ENCODE peak calls at places on chromosome 17, in four cellular contexts. One of them, this sample, is unnamed.
A peak's percentile ranks its signal among the peaks of the same experiment; 100 is the strongest.

GRCh38 chr17:5249615-5250014 is 15.0 kb upstream of the SCIMP start:
- DNase-seq in astrocyte: peak; percentile 72
- DNase-seq in GM23338: peak; percentile 81
- DNase-seq in IMR-90: peak; percentile 78
- DNase-seq in this sample: peak; percentile 84

GRCh38 chr17:44557653-44558285 is 485 bp downstream of the FZD2 start:
- DNase-seq in astrocyte: peak; percentile 69
- DNase-seq in GM23338: peak; percentile 64
- DNase-seq in IMR-90: peak; percentile 72
- DNase-seq in this sample: peak; percentile 66

GRCh38 chr17:37225458-37225857 is 150.3 kb upstream of the C17orf78 start:
- DNase-seq in astrocyte: no peak
- DNase-seq in GM23338: peak; percentile 33
- DNase-seq in IMR-90: no peak
- DNase-seq in this sample: no peak

GRCh38 chr17:80986046-80986445 is 5.6 kb upstream of the CHMP6 start:
- DNase-seq in astrocyte: no peak
- DNase-seq in GM23338: no peak
- DNase-seq in IMR-90: no peak
- DNase-seq in this sample: no peak

GRCh38 chr17:76265624-76266243 is 586 bp downstream of the UBALD2 start:
- DNase-seq in astrocyte: no peak
- DNase-seq in GM23338: peak; percentile 73
- DNase-seq in IMR-90: peak; percentile 30
- DNase-seq in this sample: peak; percentile 52

GRCh38 chr17:39080416-39081179 is 70.8 kb downstream of the PLXDC1 start:
- DNase-seq in astrocyte: peak; percentile 47
- DNase-seq in GM23338: no peak
- DNase-seq in IMR-90: peak; percentile 52
- DNase-seq in this sample: peak; percentile 67

GRCh38 chr17:31378638-31379037 is 12.8 kb upstream of the RAB11FIP4 start:
- DNase-seq in astrocyte: no peak
- DNase-seq in GM23338: peak; percentile 81
- DNase-seq in IMR-90: no peak
- DNase-seq in this sample: no peak

GRCh38 chr17:17420035-17420434 is 56.8 kb upstream of the MED9 start:
- DNase-seq in astrocyte: no peak
- DNase-seq in GM23338: no peak
- DNase-seq in IMR-90: no peak
- DNase-seq in this sample: no peak

GRCh38 chr17:42984486-42984885 is 4.1 kb downstream of the RUNDC1 start:
- DNase-seq in astrocyte: no peak
- DNase-seq in GM23338: no peak
- DNase-seq in IMR-90: no peak
- DNase-seq in this sample: peak; percentile 86

GRCh38 chr17:57874434-57875108 is 24.7 kb upstream of the MRPS23 start:
- DNase-seq in astrocyte: peak; percentile 94
- DNase-seq in GM23338: peak; percentile 97
- DNase-seq in IMR-90: peak; percentile 95
- DNase-seq in this sample: peak; percentile 84

GRCh38 chr17:70655179-70655578 is 485.8 kb downstream of the KCNJ2 start:
- DNase-seq in astrocyte: no peak
- DNase-seq in GM23338: no peak
- DNase-seq in IMR-90: no peak
- DNase-seq in this sample: no peak

GRCh38 chr17:76537288-76537577 is 276 bp downstream of the CYGB start:
- DNase-seq in astrocyte: no peak
- DNase-seq in GM23338: no peak
- DNase-seq in IMR-90: peak; percentile 39
- DNase-seq in this sample: peak; percentile 34

GRCh38 chr17:15273141-15273793 is 8.1 kb upstream of the PMP22 start:
- DNase-seq in astrocyte: peak; percentile 94
- DNase-seq in GM23338: no peak
- DNase-seq in IMR-90: peak; percentile 98
- DNase-seq in this sample: peak; percentile 70

GRCh38 chr17:9905902-9906301 is 831 bp upstream of the RCVRN start:
- DNase-seq in astrocyte: no peak
- DNase-seq in GM23338: peak; percentile 77
- DNase-seq in IMR-90: no peak
- DNase-seq in this sample: no peak
- TF ChIP-seq CTCF in astrocyte: peak; percentile 44
- TF ChIP-seq CTCF in GM23338: peak; percentile 75
- TF ChIP-seq CTCF in IMR-90: peak; percentile 32
- TF ChIP-seq CTCF in this sample: peak; percentile 27

DNA sequence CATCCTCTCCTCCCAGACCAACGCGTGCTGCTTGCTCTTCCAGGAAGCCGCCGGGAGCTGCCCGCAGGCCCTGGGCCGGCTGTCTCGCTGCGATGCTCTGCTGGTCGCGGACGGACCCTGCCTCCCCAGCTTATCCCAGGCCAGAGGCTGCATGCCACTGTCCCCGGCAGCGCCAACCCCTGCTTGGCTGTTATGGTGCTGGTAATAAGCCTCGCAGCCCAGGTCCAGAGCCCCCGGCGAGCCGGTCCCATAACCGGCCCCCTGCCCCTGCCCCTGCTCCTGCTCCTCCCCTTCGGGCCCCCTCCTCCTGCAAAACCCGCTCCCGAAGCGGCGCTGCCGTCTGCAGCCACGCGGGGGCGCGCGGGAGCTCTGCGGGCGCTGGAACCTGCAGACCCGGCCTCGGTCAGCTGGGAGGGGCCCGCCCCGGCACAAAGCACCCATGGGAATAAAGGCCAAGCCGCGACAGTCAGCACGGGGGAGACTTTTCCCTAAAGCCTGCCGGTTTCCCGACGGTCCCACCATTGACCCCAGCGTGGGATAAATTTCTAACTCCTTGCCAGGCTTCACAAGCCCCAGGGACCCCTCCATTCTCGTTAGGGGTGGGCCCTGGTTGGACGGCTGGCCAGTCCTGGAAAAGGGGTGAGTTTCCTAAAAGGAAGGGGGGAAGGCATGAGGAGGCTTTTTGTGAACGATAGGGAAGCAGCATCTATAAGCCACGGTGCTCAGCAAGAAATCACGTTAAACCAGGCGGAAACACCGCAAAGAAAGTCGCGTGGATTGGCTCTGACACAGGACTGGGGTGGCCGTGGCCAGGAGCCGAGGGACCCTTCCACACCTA is 11.2 kb downstream of the ENPP7 start:
- DNase-seq in astrocyte: no peak
- DNase-seq in GM23338: peak; percentile 86
- DNase-seq in IMR-90: peak; percentile 32
- DNase-seq in this sample: peak; percentile 38
- H3K4me3 ChIP-seq in astrocyte: no peak overlapping the region
- H3K4me3 ChIP-seq in GM23338: peak overlapping the region; percentile 68
- H3K4me3 ChIP-seq in IMR-90: no peak overlapping the region
- H3K4me3 ChIP-seq in this sample: no peak overlapping the region

GRCh38 chr17:47742319-47743181 is 9.5 kb downstream of the TBX21 start:
- DNase-seq in astrocyte: no peak
- DNase-seq in GM23338: peak; percentile 83
- DNase-seq in IMR-90: no peak
- DNase-seq in this sample: no peak
- TF ChIP-seq CTCF in astrocyte: peak; percentile 17
- TF ChIP-seq CTCF in GM23338: peak; percentile 92
- TF ChIP-seq CTCF in IMR-90: peak; percentile 36
- TF ChIP-seq CTCF in this sample: peak; percentile 24

GRCh38 chr17:65055280-65055707 is 1.2 kb downstream of the GNA13 start:
- DNase-seq in astrocyte: no peak
- DNase-seq in GM23338: no peak
- DNase-seq in IMR-90: no peak
- DNase-seq in this sample: no peak

GRCh38 chr17:65055708-65056638 is 567 bp downstream of the GNA13 start:
- DNase-seq in astrocyte: peak; percentile 50
- DNase-seq in GM23338: peak; percentile 62
- DNase-seq in IMR-90: peak; percentile 22
- DNase-seq in this sample: peak; percentile 28

GRCh38 chr17:65052585-65052984 is 4.0 kb downstream of the GNA13 start:
- DNase-seq in astrocyte: no peak
- DNase-seq in GM23338: no peak
- DNase-seq in IMR-90: no peak
- DNase-seq in this sample: no peak

GRCh38 chr17:65053354-65053881 is 3.1 kb downstream of the GNA13 start:
- DNase-seq in astrocyte: no peak
- DNase-seq in GM23338: no peak
- DNase-seq in IMR-90: no peak
- DNase-seq in this sample: no peak

GRCh38 chr17:65054602-65055001 is 1.9 kb downstream of the GNA13 start:
- DNase-seq in astrocyte: no peak
- DNase-seq in GM23338: no peak
- DNase-seq in IMR-90: no peak
- DNase-seq in this sample: no peak
- H3K4me3 ChIP-seq in astrocyte: peak overlapping the region; percentile 49
- H3K4me3 ChIP-seq in GM23338: peak overlapping the region; percentile 29
- H3K4me3 ChIP-seq in IMR-90: peak overlapping the region; percentile 91
- H3K4me3 ChIP-seq in this sample: peak overlapping the region; percentile 97

GRCh38 chr17:29873476-29873875 is 56.6 kb downstream of the SSH2 start:
- DNase-seq in astrocyte: no peak
- DNase-seq in GM23338: no peak
- DNase-seq in IMR-90: no peak
- DNase-seq in this sample: no peak
- TF ChIP-seq CTCF in astrocyte: no peak
- TF ChIP-seq CTCF in GM23338: no peak
- TF ChIP-seq CTCF in IMR-90: no peak
- TF ChIP-seq CTCF in this sample: no peak

GRCh38 chr17:51486885-51487520 is 226.7 kb downstream of the UTP18 start:
- DNase-seq in astrocyte: no peak
- DNase-seq in GM23338: no peak
- DNase-seq in IMR-90: no peak
- DNase-seq in this sample: no peak
- H3K4me3 ChIP-seq in astrocyte: no peak overlapping the region
- H3K4me3 ChIP-seq in GM23338: no peak overlapping the region
- H3K4me3 ChIP-seq in IMR-90: no peak overlapping the region
- H3K4me3 ChIP-seq in this sample: no peak overlapping the region

GRCh38 chr17:7833795-7834553 is at the start of gene KDM6B:
- DNase-seq in astrocyte: peak; percentile 78
- DNase-seq in GM23338: peak; percentile 97
- DNase-seq in IMR-90: peak; percentile 85
- DNase-seq in this sample: peak; percentile 86

GRCh38 chr17:7834554-7834890 is 505 bp downstream of the KDM6B start:
- DNase-seq in astrocyte: no peak
- DNase-seq in GM23338: peak; percentile 48
- DNase-seq in IMR-90: no peak
- DNase-seq in this sample: no peak

GRCh38 chr17:7835818-7836595 is 2.0 kb downstream of the KDM6B start:
- DNase-seq in astrocyte: peak; percentile 47
- DNase-seq in GM23338: peak; percentile 84
- DNase-seq in IMR-90: peak; percentile 58
- DNase-seq in this sample: peak; percentile 76

GRCh38 chr17:7836596-7837374 is 2.8 kb downstream of the KDM6B start:
- DNase-seq in astrocyte: peak; percentile 85
- DNase-seq in GM23338: peak; percentile 99
- DNase-seq in IMR-90: peak; percentile 95
- DNase-seq in this sample: peak; percentile 96

DNA sequence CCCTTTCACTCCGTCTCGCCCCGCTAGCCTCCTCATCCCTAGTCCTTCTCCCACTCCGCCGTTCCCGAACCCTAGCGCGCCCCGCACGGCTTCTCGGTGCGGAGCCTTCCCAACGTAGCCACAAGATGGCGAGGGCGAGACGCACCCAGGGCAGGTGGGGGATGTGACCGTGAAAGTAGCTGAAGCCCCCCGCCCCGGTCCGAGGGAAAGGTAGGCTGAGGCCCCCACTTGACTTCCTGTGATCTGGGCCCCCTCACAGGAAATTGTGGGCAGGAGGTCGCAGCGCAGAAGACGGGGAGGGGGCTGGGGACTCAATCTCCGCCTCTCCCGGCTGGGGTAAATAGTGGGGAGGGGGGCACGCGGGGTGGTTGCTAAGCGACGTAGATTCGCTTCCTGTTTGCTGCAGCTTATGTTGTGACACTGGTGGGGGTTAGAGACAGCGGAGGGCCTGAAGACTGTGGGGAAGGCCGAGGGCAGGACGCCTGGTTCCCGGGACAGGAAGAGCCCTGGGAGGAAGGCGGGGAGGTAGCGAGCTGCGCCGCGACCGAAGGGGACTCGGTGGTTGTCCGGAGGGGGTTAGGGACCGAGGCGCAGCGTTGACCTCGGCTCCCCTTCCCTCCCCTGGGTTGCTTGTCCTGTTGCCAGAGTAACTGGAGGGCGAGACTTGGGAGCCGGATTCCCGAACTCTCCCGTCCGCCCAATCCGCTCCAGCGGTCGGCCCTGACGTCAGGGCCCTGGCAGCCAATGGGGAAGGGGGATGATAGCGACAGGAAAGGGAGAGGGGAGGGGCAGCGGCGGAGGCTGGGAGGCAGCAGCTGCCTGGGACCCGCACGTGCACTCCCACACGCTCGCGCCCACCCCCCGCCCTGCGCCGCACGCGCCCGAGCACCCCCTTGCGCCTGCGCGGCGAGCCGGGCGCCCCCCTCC is 1.1 kb downstream of the KDM6B start:
- DNase-seq in astrocyte: peak; percentile 95
- DNase-seq in GM23338: peak; percentile 99
- DNase-seq in IMR-90: peak; percentile 99
- DNase-seq in this sample: peak; percentile 97
- TF ChIP-seq CTCF in astrocyte: peak; percentile 39
- TF ChIP-seq CTCF in GM23338: peak; percentile 86
- TF ChIP-seq CTCF in IMR-90: peak; percentile 79
- TF ChIP-seq CTCF in this sample: peak; percentile 91

DNA sequence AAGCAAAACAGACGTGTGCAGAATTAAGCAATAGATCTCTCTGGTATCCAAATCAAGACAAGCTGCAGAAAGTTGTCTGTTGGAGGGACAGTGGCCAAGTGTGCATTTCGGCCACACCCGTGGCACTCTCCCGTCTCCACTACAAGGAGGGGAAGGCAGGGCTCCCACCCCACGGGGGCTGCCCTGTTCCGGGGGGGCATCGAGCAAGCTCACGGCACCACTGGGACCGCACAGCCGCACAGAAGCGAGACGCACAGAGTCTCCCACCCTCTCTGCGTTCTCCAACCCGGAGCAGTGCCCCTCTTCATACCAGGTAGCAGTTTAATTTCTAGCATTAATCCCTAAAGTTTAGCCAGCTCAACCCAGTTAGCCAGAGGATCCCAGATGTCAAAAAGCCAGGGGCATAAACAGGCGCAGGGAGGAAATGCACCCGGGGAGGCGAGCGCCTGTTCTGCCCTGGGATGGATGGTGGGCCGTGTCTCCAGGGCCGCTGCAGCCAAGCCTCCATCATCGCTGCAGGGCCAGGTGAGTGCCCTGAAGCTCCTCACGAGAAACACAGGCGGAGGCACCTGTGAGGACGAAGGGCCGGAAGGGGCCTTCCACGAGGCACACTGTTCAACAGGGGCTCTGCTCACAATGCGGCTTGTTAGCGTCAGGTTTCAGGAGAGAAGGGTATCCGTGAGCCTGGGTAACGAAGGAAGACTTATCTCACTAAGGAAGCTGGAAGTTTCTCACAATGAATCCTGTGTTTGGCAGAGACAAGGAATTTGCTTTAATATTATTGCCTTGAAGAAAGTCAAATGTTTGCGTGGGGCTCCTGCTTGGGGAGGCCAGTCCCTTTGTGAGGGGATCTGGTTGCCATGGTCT is 42.1 kb upstream of the METRNL start:
- DNase-seq in astrocyte: no peak
- DNase-seq in GM23338: no peak
- DNase-seq in IMR-90: no peak
- DNase-seq in this sample: no peak
- H3K4me3 ChIP-seq in astrocyte: no peak overlapping the region
- H3K4me3 ChIP-seq in GM23338: no peak overlapping the region
- H3K4me3 ChIP-seq in IMR-90: no peak overlapping the region
- H3K4me3 ChIP-seq in this sample: no peak overlapping the region

This sample was measured in fibroblast of the aortic adventitia.